ENCODE peak calls at places on chromosomes 3 and 15, in four cellular contexts. M, K, E and W are unnamed samples.

GRCh38 chr15:62658498-62658897 is 384.0 kb upstream of the TPM1 start:
- DNase-seq in M (no peak), K (no peak), E (peak; percentile 6), W (no peak)

GRCh38 chr3:87298111-87298718 is 21.8 kb upstream of the POU1F1 start:
- DNase-seq in M (no peak), K (no peak), E (no peak), W (no peak)

GRCh38 chr3:50278868-50279224 is at the start of gene LSMEM2:
- DNase-seq in M (no peak), K (no peak), E (no peak), W (no peak)

GRCh38 chr3:146337991-146338390 is 87.1 kb upstream of the PLSCR4 start:
- DNase-seq in M (no peak), K (no peak), E (no peak), W (no peak)

GRCh38 chr3:171936231-171936841 is 93.2 kb downstream of the TMEM212 start:
- DNase-seq in M (no peak), K (no peak), E (no peak), W (no peak)

GRCh38 chr3:194281306-194281705 is 69.8 kb downstream of the CPN2 start:
- DNase-seq in M (no peak), K (no peak), E (no peak), W (peak; percentile 47)

GRCh38 chr15:58440181-58440910 is 8.6 kb downstream of the LIPC start:
- DNase-seq in M (no peak), K (no peak), E (no peak), W (peak; percentile 74)

GRCh38 chr3:12424635-12425319 is 59.5 kb upstream of the TSEN2 start:
- DNase-seq in M (no peak), K (no peak), E (no peak), W (no peak)

GRCh38 chr15:50055333-50056278 is 63.4 kb downstream of the ATP8B4 start:
- DNase-seq in M (no peak), K (no peak), E (no peak), W (no peak)

GRCh38 chr3:111545349-111545748 is 3.4 kb downstream of the CD96 start:
- DNase-seq in M (no peak), K (no peak), E (no peak), W (no peak)

GRCh38 chr3:11580645-11581044 is 63.1 kb downstream of the VGLL4 start:
- DNase-seq in M (no peak), K (no peak), E (no peak), W (no peak)

GRCh38 chr15:70480196-70480856 is 283.0 kb downstream of the UACA start:
- DNase-seq in M (peak; percentile 72), K (no peak), E (peak; percentile 68), W (no peak)

GRCh38 chr3:86774082-86774691 is 216.8 kb downstream of the VGLL3 start:
- DNase-seq in M (no peak), K (no peak), E (no peak), W (no peak)

GRCh38 chr15:77632760-77633133 is at the start of gene LINGO1:
- DNase-seq in M (no peak), K (peak; percentile 46), E (no peak), W (no peak)

GRCh38 chr3:126081618-126082333 is 2.1 kb downstream of the SLC41A3 start:
- DNase-seq in M (peak; percentile 10), K (no peak), E (no peak), W (no peak)